ENCODE peak calls at places on chromosomes 7 and 10, in four cellular contexts. T is activated T-helper 1 cell treated with Interleukin-2 at 50 U/mL for 16 hours, W is RWPE1, D is GM03348. X is an unnamed sample.

GRCh38 chr7:125256446-125256845 is 326.8 kb upstream of the POT1 start:
- DNase-seq in T (no peak), W (no peak), D (no peak), X (no peak)

GRCh38 chr10:119667562-119668328 is 16.6 kb downstream of the BAG3 start:
- DNase-seq in T (no peak), W (peak), D (peak), X (peak)

GRCh38 chr7:46948776-46949175 is 633.1 kb downstream of the TNS3 start:
- DNase-seq in T (no peak), W (no peak), D (no peak), X (no peak)

GRCh38 chr10:88411772-88412349 is 171.3 kb downstream of the RNLS start:
- DNase-seq in T (no peak), W (no peak), D (no peak), X (no peak)

GRCh38 chr7:106717997-106718871 is 57.3 kb upstream of the CCDC71L start:
- DNase-seq in T (peak), W (peak), D (peak), X (peak)

GRCh38 chr7:63521-64021 is 128.8 kb upstream of the FAM20C start:
- DNase-seq in T (no peak), W (no peak), D (no peak), X (no peak)

GRCh38 chr10:48451969-48452878 is 145.7 kb downstream of the MAPK8 start:
- DNase-seq in T (no peak), W (no peak), D (no peak), X (no peak)

GRCh38 chr10:43026039-43026973 is 50.6 kb upstream of the RET start:
- DNase-seq in T (no peak), W (peak), D (peak), X (no peak)

GRCh38 chr10:123563581-123563855 is 102.6 kb upstream of the GPR26 start:
- DNase-seq in T (no peak), W (no peak), D (no peak), X (no peak)

GRCh38 chr10:58867683-58868082 is 308.8 kb upstream of the PHYHIPL start:
- DNase-seq in T (no peak), W (no peak), D (no peak), X (no peak)